ENCODE peak calls at places on chromosomes 6 and 20, in eight cellular contexts. S is A549, Q is GM23338, C is SK-N-SH, J is HCT116, W is HepG2, E is K562, T is Panc1. F is an unnamed sample.

GRCh38 chr6:55445648-55446204 is 118.5 kb downstream of the GFRAL start:
- DNase-seq in S (no peak), Q (peak; percentile 64), C (peak; percentile 16), J (peak; percentile 8), W (peak; percentile 12), E (no peak), T (peak; percentile 45), F (no peak)

GRCh38 chr20:31440012-31440659 is at the start of gene DEFB123:
- DNase-seq in S (no peak), Q (peak; percentile 60), C (no peak), J (no peak), W (no peak), E (peak; percentile 29), T (no peak), F (no peak)

GRCh38 chr20:51628533-51629398 is 86.2 kb upstream of the NFATC2 start:
- DNase-seq in S (no peak), Q (no peak), C (no peak), J (no peak), W (peak; percentile 90), E (no peak), T (no peak), F (no peak)

GRCh38 chr6:43885399-43886066 is 115.5 kb downstream of the VEGFA start:
- DNase-seq in S (no peak), Q (peak; percentile 44), C (no peak), J (no peak), W (no peak), E (peak; percentile 41), T (no peak), F (no peak)

GRCh38 chr6:167420177-167420576 is 95.3 kb downstream of the TTLL2 start:
- DNase-seq in S (no peak), Q (peak; percentile 22), C (no peak), J (no peak), W (no peak), E (no peak), T (no peak), F (no peak)

GRCh38 chr6:131733376-131734016 is 22.7 kb upstream of the CTAGE9 start:
- DNase-seq in S (no peak), Q (no peak), C (no peak), J (no peak), W (no peak), E (no peak), T (peak; percentile 39), F (no peak)

GRCh38 chr20:36441027-36441414 is 100.3 kb upstream of the MYL9 start:
- DNase-seq in S (no peak), Q (no peak), C (no peak), J (no peak), W (no peak), E (no peak), T (no peak), F (peak; percentile 35)

GRCh38 chr6:11543919-11544518 is 6.5 kb downstream of the TMEM170B start:
- DNase-seq in S (no peak), Q (no peak), C (no peak), J (no peak), W (no peak), E (no peak), T (no peak), F (no peak)

GRCh38 chr6:25094726-25095125 is 159.0 kb upstream of the RIPOR2 start:
- DNase-seq in S (no peak), Q (no peak), C (no peak), J (no peak), W (no peak), E (no peak), T (no peak), F (no peak)

GRCh38 chr6:7241160-7241559 is 71.8 kb downstream of the SSR1 start:
- DNase-seq in S (no peak), Q (no peak), C (no peak), J (no peak), W (no peak), E (no peak), T (no peak), F (no peak)

GRCh38 chr6:126748141-126748540 is 370.3 kb upstream of the RSPO3 start:
- DNase-seq in S (no peak), Q (no peak), C (no peak), J (no peak), W (no peak), E (no peak), T (no peak), F (no peak)

GRCh38 chr6:22082278-22082677 is 214.6 kb downstream of the PRL start:
- DNase-seq in S (no peak), Q (no peak), C (no peak), J (no peak), W (no peak), E (no peak), T (no peak), F (no peak)

DNA sequence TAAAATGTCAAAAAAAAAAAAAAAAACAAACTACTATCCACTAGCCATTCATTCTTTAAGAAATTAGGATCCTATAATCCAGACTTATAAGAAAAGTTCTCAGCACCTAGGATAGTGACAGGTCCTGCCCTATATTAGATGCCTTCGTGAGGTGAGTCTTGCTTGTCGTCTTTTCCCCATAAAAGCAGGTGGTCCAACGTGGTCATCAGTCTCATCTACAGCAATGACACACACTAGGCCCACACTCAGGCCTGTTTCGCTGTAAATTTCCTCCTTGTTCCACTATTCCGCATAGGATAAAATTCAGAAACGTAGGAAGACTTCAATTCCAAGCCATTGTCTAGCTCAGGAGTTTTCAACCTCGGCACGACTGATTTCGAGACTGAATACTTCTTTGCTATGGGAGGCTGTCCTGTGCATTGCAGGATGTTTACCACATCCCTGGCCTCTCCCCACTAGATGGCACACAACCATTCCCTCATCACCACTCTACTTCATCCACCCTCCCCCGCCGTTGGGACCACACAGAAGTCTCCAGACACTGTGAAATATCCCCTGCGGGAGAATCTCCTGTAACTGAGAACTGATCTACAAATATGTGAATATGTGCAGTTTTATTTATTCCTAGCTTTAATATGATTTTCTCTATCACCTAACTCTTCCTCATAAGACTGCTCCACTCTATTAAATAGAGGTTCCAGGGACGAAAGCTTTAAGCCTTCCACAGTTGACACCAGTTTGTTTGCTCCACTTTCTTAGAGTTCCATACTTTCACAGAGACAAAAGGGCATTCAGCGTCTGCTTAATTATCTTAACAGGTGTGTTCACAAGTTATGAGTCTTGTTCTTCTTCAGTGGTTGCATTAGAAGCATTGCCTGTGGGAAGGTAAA is 346.3 kb downstream of the BMP2 start:
- DNase-seq in S (peak; percentile 19), Q (peak; percentile 76), C (peak; percentile 56), J (no peak), W (peak; percentile 49), E (no peak), T (peak; percentile 18), F (no peak)
- TF ChIP-seq CTCF in S (peak; percentile 20), Q (peak; percentile 86), C (peak; percentile 38), J (no peak), W (peak; percentile 84), E (no peak), T (peak; percentile 61), F (no peak)

GRCh38 chr6:29478740-29479139 is 9.0 kb downstream of the MAS1L start:
- DNase-seq in S (no peak), Q (no peak), C (no peak), J (no peak), W (no peak), E (no peak), T (no peak), F (no peak)
- TF ChIP-seq REST in S (no peak), Q (no peak), C (no peak), J (no peak), W (no peak), E (no peak), T (no peak), F (no peak)

GRCh38 chr6:142697912-142698311 is 247.1 kb downstream of the HIVEP2 start:
- DNase-seq in S (no peak), Q (no peak), C (no peak), J (no peak), W (no peak), E (no peak), T (no peak), F (no peak)

GRCh38 chr6:142700676-142701185 is 244.2 kb downstream of the HIVEP2 start:
- DNase-seq in S (no peak), Q (no peak), C (no peak), J (no peak), W (no peak), E (no peak), T (no peak), F (no peak)

GRCh38 chr6:142700032-142700431 is 244.9 kb downstream of the HIVEP2 start:
- DNase-seq in S (no peak), Q (no peak), C (no peak), J (no peak), W (no peak), E (no peak), T (no peak), F (no peak)

GRCh38 chr6:142699391-142699790 is 245.6 kb downstream of the HIVEP2 start:
- DNase-seq in S (no peak), Q (no peak), C (no peak), J (no peak), W (no peak), E (no peak), T (no peak), F (no peak)

GRCh38 chr6:142698751-142699150 is 246.2 kb downstream of the HIVEP2 start:
- DNase-seq in S (peak; percentile 5), Q (peak; percentile 60), C (no peak), J (peak; percentile 10), W (no peak), E (no peak), T (no peak), F (no peak)
- TF ChIP-seq CTCF in S (no peak), Q (peak; percentile 40), C (peak; percentile 21), J (peak; percentile 15), W (no peak), E (no peak), T (peak; percentile 29), F (no peak)

GRCh38 chr6:46421939-46422338 is 69.3 kb downstream of the RCAN2 start:
- DNase-seq in S (no peak), Q (peak; percentile 46), C (no peak), J (no peak), W (no peak), E (no peak), T (no peak), F (no peak)

GRCh38 chr6:46421239-46421638 is 70.0 kb downstream of the RCAN2 start:
- DNase-seq in S (no peak), Q (no peak), C (no peak), J (no peak), W (no peak), E (no peak), T (no peak), F (no peak)

GRCh38 chr6:46419576-46420002 is 71.7 kb downstream of the RCAN2 start:
- DNase-seq in S (peak; percentile 8), Q (peak; percentile 84), C (peak; percentile 27), J (peak; percentile 60), W (peak; percentile 66), E (peak; percentile 35), T (peak; percentile 25), F (no peak)

GRCh38 chr6:46422619-46423018 is 68.6 kb downstream of the RCAN2 start:
- DNase-seq in S (no peak), Q (no peak), C (no peak), J (no peak), W (no peak), E (no peak), T (no peak), F (no peak)
- TF ChIP-seq REST in S (no peak), Q (no peak), C (no peak), J (no peak), W (no peak), E (no peak), T (no peak), F (no peak)

F was measured in HL-60.